ENCODE peak calls at places on chromosome 7, in four cellular contexts. One of them, this sample, is unnamed.

GRCh38 chr7:78141533-78142281 is 343.1 kb downstream of the PHTF2 start:
- DNase-seq in neural crest cell: no peak
- DNase-seq in GM12865: no peak
- DNase-seq in ovary: no peak
- DNase-seq in this sample: no peak

GRCh38 chr7:93475811-93476210 is 98.7 kb downstream of the CALCR start:
- DNase-seq in GM12865: no peak
- DNase-seq in neural crest cell: no peak
- DNase-seq in ovary: no peak
- DNase-seq in this sample: no peak

GRCh38 chr7:2715341-2716231 is 27.6 kb downstream of the AMZ1 start:
- DNase-seq in GM12865: no peak
- DNase-seq in neural crest cell: no peak
- DNase-seq in ovary: no peak
- DNase-seq in this sample: no peak

GRCh38 chr7:23093546-23093945 is 12.0 kb upstream of the KLHL7 start:
- DNase-seq in GM12865: no peak
- DNase-seq in ovary: no peak
- DNase-seq in neural crest cell: no peak
- DNase-seq in this sample: no peak

GRCh38 chr7:100053201-100053600 is 3.6 kb downstream of the ZSCAN21 start:
- DNase-seq in neural crest cell: no peak
- DNase-seq in ovary: no peak
- DNase-seq in GM12865: peak; percentile 55
- DNase-seq in this sample: no peak

GRCh38 chr7:16791071-16791470 is 13.7 kb downstream of the AGR2 start:
- DNase-seq in neural crest cell: no peak
- DNase-seq in ovary: no peak
- DNase-seq in GM12865: no peak
- DNase-seq in this sample: no peak

GRCh38 chr7:150379590-150380379 is 655 bp downstream of the ZNF775 start:
- DNase-seq in GM12865: peak; percentile 70
- DNase-seq in ovary: peak; percentile 65
- DNase-seq in neural crest cell: peak; percentile 43
- DNase-seq in this sample: no peak

GRCh38 chr7:15199482-15199881 is 296.9 kb upstream of the DGKB start:
- DNase-seq in GM12865: no peak
- DNase-seq in ovary: no peak
- DNase-seq in neural crest cell: no peak
- DNase-seq in this sample: no peak

GRCh38 chr7:70681111-70681846 is 450.7 kb upstream of the GALNT17 start:
- DNase-seq in neural crest cell: no peak
- DNase-seq in GM12865: no peak
- DNase-seq in ovary: no peak
- DNase-seq in this sample: no peak

GRCh38 chr7:111931016-111931517 is 275.1 kb downstream of the DOCK4 start:
- DNase-seq in GM12865: no peak
- DNase-seq in ovary: no peak
- DNase-seq in neural crest cell: no peak
- DNase-seq in this sample: no peak

GRCh38 chr7:19557726-19558470 is 150.9 kb downstream of the POLR1F start:
- DNase-seq in ovary: no peak
- DNase-seq in GM12865: no peak
- DNase-seq in neural crest cell: no peak
- DNase-seq in this sample: no peak

GRCh38 chr7:122100021-122100420 is 44.0 kb downstream of the AASS start:
- DNase-seq in ovary: no peak
- DNase-seq in neural crest cell: no peak
- DNase-seq in GM12865: no peak
- DNase-seq in this sample: no peak

GRCh38 chr7:6250364-6250833 is 22.0 kb downstream of the CYTH3 start:
- DNase-seq in ovary: no peak
- DNase-seq in neural crest cell: no peak
- DNase-seq in GM12865: peak; percentile 85
- DNase-seq in this sample: no peak

GRCh38 chr7:123836656-123837055 is 8.3 kb upstream of the HYAL4 start:
- DNase-seq in ovary: no peak
- DNase-seq in neural crest cell: no peak
- DNase-seq in GM12865: no peak
- DNase-seq in this sample: no peak

GRCh38 chr7:15707570-15707969 is 21.1 kb upstream of the MEOX2 start:
- DNase-seq in ovary: no peak
- DNase-seq in GM12865: no peak
- DNase-seq in neural crest cell: no peak
- DNase-seq in this sample: no peak

GRCh38 chr7:30561389-30561788 is 33.3 kb upstream of the GARS1 start:
- DNase-seq in ovary: no peak
- DNase-seq in neural crest cell: no peak
- DNase-seq in GM12865: no peak
- DNase-seq in this sample: no peak

GRCh38 chr7:47610506-47611044 is 28.7 kb upstream of the TNS3 start:
- DNase-seq in ovary: no peak
- DNase-seq in neural crest cell: no peak
- DNase-seq in GM12865: no peak
- DNase-seq in this sample: no peak

GRCh38 chr7:16851829-16852228 is 30.0 kb downstream of the AGR3 start:
- DNase-seq in GM12865: no peak
- DNase-seq in ovary: no peak
- DNase-seq in neural crest cell: no peak
- DNase-seq in this sample: no peak

GRCh38 chr7:44637788-44638594 is 31.6 kb downstream of the OGDH start:
- DNase-seq in GM12865: peak; percentile 93
- DNase-seq in neural crest cell: no peak
- DNase-seq in ovary: no peak
- DNase-seq in this sample: no peak

GRCh38 chr7:88377421-88377820 is 70.7 kb upstream of the STEAP4 start:
- DNase-seq in GM12865: no peak
- DNase-seq in neural crest cell: no peak
- DNase-seq in ovary: no peak
- DNase-seq in this sample: no peak

GRCh38 chr7:67470256-67470751 is 473.7 kb downstream of the TYW1 start:
- DNase-seq in ovary: no peak
- DNase-seq in neural crest cell: peak; percentile 2
- DNase-seq in GM12865: no peak
- DNase-seq in this sample: no peak

GRCh38 chr7:6650521-6651011 is 13.4 kb downstream of the ZNF316 start:
- DNase-seq in neural crest cell: no peak
- DNase-seq in GM12865: no peak
- DNase-seq in ovary: no peak
- DNase-seq in this sample: no peak

GRCh38 chr7:80659120-80660055 is 20.9 kb downstream of the CD36 start:
- DNase-seq in GM12865: no peak
- DNase-seq in ovary: no peak
- DNase-seq in neural crest cell: no peak
- DNase-seq in this sample: no peak

GRCh38 chr7:128041203-128041602 is 10.0 kb upstream of the LRRC4 start:
- DNase-seq in neural crest cell: no peak
- DNase-seq in ovary: no peak
- DNase-seq in GM12865: no peak
- DNase-seq in this sample: no peak

GRCh38 chr7:129271500-129272355 is 46.9 kb downstream of the AHCYL2 start:
- DNase-seq in neural crest cell: peak; percentile 37
- DNase-seq in ovary: no peak
- DNase-seq in GM12865: peak; percentile 85
- DNase-seq in this sample: no peak

GRCh38 chr7:2860627-2861133 is 16.6 kb upstream of the GNA12 start:
- DNase-seq in ovary: no peak
- DNase-seq in GM12865: no peak
- DNase-seq in neural crest cell: no peak
- DNase-seq in this sample: no peak

GRCh38 chr7:47791682-47792081 is 156.6 kb downstream of the PKD1L1 start:
- DNase-seq in neural crest cell: no peak
- DNase-seq in ovary: no peak
- DNase-seq in GM12865: no peak
- DNase-seq in this sample: no peak

GRCh38 chr7:38656976-38657375 is 25.8 kb upstream of the AMPH start:
- DNase-seq in neural crest cell: no peak
- DNase-seq in GM12865: no peak
- DNase-seq in ovary: no peak
- DNase-seq in this sample: no peak

GRCh38 chr7:2689951-2690705 is 2.1 kb downstream of the AMZ1 start:
- DNase-seq in GM12865: peak; percentile 42
- DNase-seq in neural crest cell: no peak
- DNase-seq in ovary: no peak
- DNase-seq in this sample: no peak

GRCh38 chr7:44967571-44968446 is 11.0 kb downstream of the MYO1G start:
- DNase-seq in GM12865: no peak
- DNase-seq in ovary: no peak
- DNase-seq in neural crest cell: no peak
- DNase-seq in this sample: no peak

GRCh38 chr7:71106226-71106625 is 25.7 kb upstream of the GALNT17 start:
- DNase-seq in neural crest cell: no peak
- DNase-seq in ovary: no peak
- DNase-seq in GM12865: no peak
- DNase-seq in this sample: no peak

GRCh38 chr7:112450807-112451661 is 774 bp downstream of the IFRD1 start:
- DNase-seq in ovary: peak; percentile 95
- DNase-seq in neural crest cell: peak; percentile 86
- DNase-seq in GM12865: peak; percentile 96
- DNase-seq in this sample: peak; percentile 94

GRCh38 chr7:45123913-45124312 is 12.4 kb upstream of the TBRG4 start:
- DNase-seq in neural crest cell: no peak
- DNase-seq in ovary: no peak
- DNase-seq in GM12865: no peak
- DNase-seq in this sample: no peak

GRCh38 chr7:38855389-38855788 is 53.6 kb downstream of the VPS41 start:
- DNase-seq in neural crest cell: no peak
- DNase-seq in GM12865: no peak
- DNase-seq in ovary: no peak
- DNase-seq in this sample: no peak

GRCh38 chr7:67608806-67609205 is 612.2 kb downstream of the TYW1 start:
- DNase-seq in ovary: no peak
- DNase-seq in GM12865: no peak
- DNase-seq in neural crest cell: no peak
- DNase-seq in this sample: no peak

GRCh38 chr7:107219563-107220244 is 50.9 kb downstream of the HBP1 start:
- DNase-seq in neural crest cell: no peak
- DNase-seq in GM12865: no peak
- DNase-seq in ovary: no peak
- DNase-seq in this sample: no peak

GRCh38 chr7:1843271-1843861 is 173.3 kb downstream of the ELFN1 start:
- DNase-seq in ovary: no peak
- DNase-seq in neural crest cell: no peak
- DNase-seq in GM12865: no peak
- DNase-seq in this sample: no peak

GRCh38 chr7:23471090-23471859 is 984 bp upstream of the IGF2BP3 start:
- DNase-seq in ovary: no peak
- DNase-seq in neural crest cell: peak; percentile 89
- DNase-seq in GM12865: peak; percentile 95
- DNase-seq in this sample: peak; percentile 89

DNA sequence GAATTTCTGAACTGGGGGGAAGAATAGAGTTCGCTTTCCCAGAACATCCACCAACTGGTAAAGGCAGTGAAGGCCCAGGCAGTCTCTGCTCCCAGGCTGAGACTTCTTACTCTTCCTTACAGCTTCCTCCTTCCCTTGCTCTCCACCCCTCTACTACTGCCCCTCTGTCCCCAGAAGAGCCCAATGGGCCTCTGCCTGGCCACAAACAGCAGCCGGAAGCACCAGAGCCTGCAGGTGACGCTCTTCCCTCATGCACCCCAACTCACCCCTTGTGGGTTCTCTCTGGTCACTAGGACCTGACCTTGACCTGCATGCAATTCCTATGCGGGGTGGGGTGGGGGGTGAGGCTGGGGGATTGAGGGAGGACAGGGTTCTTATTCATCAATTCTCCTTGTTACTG is 16.5 kb downstream of the FAM131B start:
- DNase-seq in ovary: no peak
- DNase-seq in GM12865: no peak
- DNase-seq in neural crest cell: no peak
- DNase-seq in this sample: no peak
- TF ChIP-seq CTCF in ovary: no peak
- TF ChIP-seq CTCF in GM12865: no peak
- TF ChIP-seq CTCF in neural crest cell: no peak
- TF ChIP-seq CTCF in this sample: no peak

GRCh38 chr7:8762803-8763202 is 329.4 kb downstream of the NXPH1 start:
- DNase-seq in GM12865: no peak
- DNase-seq in neural crest cell: no peak
- DNase-seq in ovary: no peak
- DNase-seq in this sample: no peak

GRCh38 chr7:8765374-8765773 is 332.0 kb downstream of the NXPH1 start:
- DNase-seq in neural crest cell: no peak
- DNase-seq in GM12865: no peak
- DNase-seq in ovary: no peak
- DNase-seq in this sample: no peak

DNA sequence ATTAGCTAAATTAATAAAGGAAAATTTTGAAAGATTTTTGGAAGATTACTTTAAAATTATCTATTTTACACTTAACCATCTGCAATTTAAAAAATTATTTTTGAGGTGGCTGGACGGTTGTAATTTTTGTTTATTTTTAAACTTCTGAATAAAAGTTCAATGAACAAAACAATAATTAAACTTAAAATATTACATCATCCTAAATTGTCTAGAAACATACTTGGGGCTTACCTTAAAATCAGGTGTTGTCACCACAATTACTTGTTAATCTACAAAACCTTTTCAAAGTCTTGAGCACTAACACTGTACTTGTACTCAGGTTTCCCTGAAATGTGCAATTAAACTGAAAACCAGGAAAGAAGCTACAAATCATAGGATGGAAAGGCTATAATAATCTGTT is 328.3 kb downstream of the NXPH1 start:
- DNase-seq in GM12865: no peak
- DNase-seq in ovary: no peak
- DNase-seq in neural crest cell: no peak
- DNase-seq in this sample: no peak
- TF ChIP-seq CTCF in GM12865: no peak
- TF ChIP-seq CTCF in ovary: no peak
- TF ChIP-seq CTCF in neural crest cell: no peak
- TF ChIP-seq CTCF in this sample: no peak

GRCh38 chr7:18491871-18492270 is 3.7 kb upstream of the HDAC9 start:
- DNase-seq in GM12865: no peak
- DNase-seq in ovary: no peak
- DNase-seq in neural crest cell: no peak
- DNase-seq in this sample: no peak
- TF ChIP-seq CTCF in GM12865: no peak
- TF ChIP-seq CTCF in ovary: no peak
- TF ChIP-seq CTCF in neural crest cell: no peak
- TF ChIP-seq CTCF in this sample: no peak

GRCh38 chr7:156504006-156504405 is 136.6 kb upstream of the RNF32 start:
- DNase-seq in ovary: no peak
- DNase-seq in neural crest cell: no peak
- DNase-seq in GM12865: no peak
- DNase-seq in this sample: no peak

GRCh38 chr7:156499247-156499881 is 141.2 kb upstream of the RNF32 start:
- DNase-seq in neural crest cell: no peak
- DNase-seq in GM12865: no peak
- DNase-seq in ovary: no peak
- DNase-seq in this sample: no peak

GRCh38 chr7:156505876-156506275 is 134.7 kb upstream of the RNF32 start:
- DNase-seq in ovary: no peak
- DNase-seq in neural crest cell: no peak
- DNase-seq in GM12865: no peak
- DNase-seq in this sample: no peak

GRCh38 chr7:156504687-156505545 is 135.7 kb upstream of the RNF32 start:
- DNase-seq in neural crest cell: no peak
- DNase-seq in GM12865: no peak
- DNase-seq in ovary: no peak
- DNase-seq in this sample: no peak

GRCh38 chr7:156503195-156503594 is 137.4 kb upstream of the RNF32 start:
- DNase-seq in neural crest cell: no peak
- DNase-seq in ovary: no peak
- DNase-seq in GM12865: no peak
- DNase-seq in this sample: no peak
- TF ChIP-seq CTCF in neural crest cell: peak; percentile 17
- TF ChIP-seq CTCF in ovary: no peak
- TF ChIP-seq CTCF in GM12865: no peak
- TF ChIP-seq CTCF in this sample: peak; percentile 34

This sample was measured in type B pancreatic cell.